ENCODE peak calls at places on chromosomes 12 and 14, in six cellular contexts. One of them, this sample, is unnamed.

GRCh38 chr12:75660107-75660530 is 148.7 kb upstream of the KRR1 start:
- DNase-seq in spleen: no peak
- DNase-seq in uterus: no peak
- DNase-seq in CD8-positive, alpha-beta T cell: no peak
- DNase-seq in AG10803: peak
- DNase-seq in neuronal stem cell: no peak
- DNase-seq in this sample: peak

GRCh38 chr14:35247777-35248475 is 44.3 kb upstream of the PSMA6 start:
- DNase-seq in spleen: no peak
- DNase-seq in uterus: no peak
- DNase-seq in CD8-positive, alpha-beta T cell: no peak
- DNase-seq in AG10803: no peak
- DNase-seq in neuronal stem cell: no peak
- DNase-seq in this sample: no peak

GRCh38 chr12:88299567-88300101 is 157.5 kb downstream of the TMTC3 start:
- DNase-seq in spleen: no peak
- DNase-seq in uterus: no peak
- DNase-seq in CD8-positive, alpha-beta T cell: no peak
- DNase-seq in AG10803: peak
- DNase-seq in neuronal stem cell: no peak
- DNase-seq in this sample: peak

GRCh38 chr14:73850940-73851339 is 691 bp upstream of the PTGR2 start:
- DNase-seq in spleen: no peak
- DNase-seq in uterus: no peak
- DNase-seq in CD8-positive, alpha-beta T cell: no peak
- DNase-seq in AG10803: peak
- DNase-seq in neuronal stem cell: no peak
- DNase-seq in this sample: no peak

GRCh38 chr12:23899434-23899833 is 50.0 kb downstream of the SOX5 start:
- DNase-seq in spleen: no peak
- DNase-seq in uterus: no peak
- DNase-seq in CD8-positive, alpha-beta T cell: no peak
- DNase-seq in AG10803: no peak
- DNase-seq in neuronal stem cell: no peak
- DNase-seq in this sample: no peak

GRCh38 chr14:25516838-25517237 is 466.9 kb upstream of the STXBP6 start:
- DNase-seq in spleen: no peak
- DNase-seq in uterus: no peak
- DNase-seq in CD8-positive, alpha-beta T cell: no peak
- DNase-seq in AG10803: no peak
- DNase-seq in neuronal stem cell: no peak
- DNase-seq in this sample: no peak

GRCh38 chr12:43723134-43723533 is 35.5 kb downstream of the PUS7L start:
- DNase-seq in spleen: no peak
- DNase-seq in uterus: no peak
- DNase-seq in CD8-positive, alpha-beta T cell: no peak
- DNase-seq in AG10803: no peak
- DNase-seq in neuronal stem cell: peak
- DNase-seq in this sample: no peak

GRCh38 chr12:105436636-105437035 is 106.1 kb downstream of the C12orf75 start:
- DNase-seq in spleen: no peak
- DNase-seq in uterus: no peak
- DNase-seq in CD8-positive, alpha-beta T cell: no peak
- DNase-seq in AG10803: no peak
- DNase-seq in neuronal stem cell: no peak
- DNase-seq in this sample: no peak

GRCh38 chr12:41661141-41661540 is 473.0 kb downstream of the PDZRN4 start:
- DNase-seq in spleen: no peak
- DNase-seq in uterus: no peak
- DNase-seq in CD8-positive, alpha-beta T cell: no peak
- DNase-seq in AG10803: no peak
- DNase-seq in neuronal stem cell: no peak
- DNase-seq in this sample: no peak

GRCh38 chr12:126617312-126617711 is 1552.1 kb downstream of the AACS start:
- DNase-seq in spleen: no peak
- DNase-seq in uterus: no peak
- DNase-seq in CD8-positive, alpha-beta T cell: no peak
- DNase-seq in AG10803: no peak
- DNase-seq in neuronal stem cell: no peak
- DNase-seq in this sample: no peak

GRCh38 chr14:35973770-35974169 is 147.6 kb downstream of the BRMS1L start:
- DNase-seq in spleen: no peak
- DNase-seq in uterus: no peak
- DNase-seq in CD8-positive, alpha-beta T cell: no peak
- DNase-seq in AG10803: no peak
- DNase-seq in neuronal stem cell: no peak
- DNase-seq in this sample: no peak

GRCh38 chr14:52473557-52473956 is 78.7 kb downstream of the TXNDC16 start:
- DNase-seq in spleen: no peak
- DNase-seq in uterus: no peak
- DNase-seq in CD8-positive, alpha-beta T cell: no peak
- DNase-seq in AG10803: peak
- DNase-seq in neuronal stem cell: no peak
- DNase-seq in this sample: no peak

GRCh38 chr12:77401480-77402105 is 336.2 kb upstream of the E2F7 start:
- DNase-seq in spleen: no peak
- DNase-seq in uterus: no peak
- DNase-seq in CD8-positive, alpha-beta T cell: no peak
- DNase-seq in AG10803: peak
- DNase-seq in neuronal stem cell: no peak
- DNase-seq in this sample: no peak
- H3K4me3 ChIP-seq in spleen: no peak
- H3K4me3 ChIP-seq in uterus: no peak
- H3K4me3 ChIP-seq in CD8-positive, alpha-beta T cell: no peak
- H3K4me3 ChIP-seq in AG10803: no peak
- H3K4me3 ChIP-seq in neuronal stem cell: no peak
- H3K4me3 ChIP-seq in this sample: no peak

GRCh38 chr12:56720696-56721615 is 4.1 kb downstream of the NACA start:
- DNase-seq in spleen: no peak
- DNase-seq in uterus: no peak
- DNase-seq in CD8-positive, alpha-beta T cell: no peak
- DNase-seq in AG10803: no peak
- DNase-seq in neuronal stem cell: no peak
- DNase-seq in this sample: no peak
- H3K4me3 ChIP-seq in spleen: no peak
- H3K4me3 ChIP-seq in uterus: no peak
- H3K4me3 ChIP-seq in CD8-positive, alpha-beta T cell: peak
- H3K4me3 ChIP-seq in AG10803: no peak
- H3K4me3 ChIP-seq in neuronal stem cell: no peak
- H3K4me3 ChIP-seq in this sample: no peak

DNA sequence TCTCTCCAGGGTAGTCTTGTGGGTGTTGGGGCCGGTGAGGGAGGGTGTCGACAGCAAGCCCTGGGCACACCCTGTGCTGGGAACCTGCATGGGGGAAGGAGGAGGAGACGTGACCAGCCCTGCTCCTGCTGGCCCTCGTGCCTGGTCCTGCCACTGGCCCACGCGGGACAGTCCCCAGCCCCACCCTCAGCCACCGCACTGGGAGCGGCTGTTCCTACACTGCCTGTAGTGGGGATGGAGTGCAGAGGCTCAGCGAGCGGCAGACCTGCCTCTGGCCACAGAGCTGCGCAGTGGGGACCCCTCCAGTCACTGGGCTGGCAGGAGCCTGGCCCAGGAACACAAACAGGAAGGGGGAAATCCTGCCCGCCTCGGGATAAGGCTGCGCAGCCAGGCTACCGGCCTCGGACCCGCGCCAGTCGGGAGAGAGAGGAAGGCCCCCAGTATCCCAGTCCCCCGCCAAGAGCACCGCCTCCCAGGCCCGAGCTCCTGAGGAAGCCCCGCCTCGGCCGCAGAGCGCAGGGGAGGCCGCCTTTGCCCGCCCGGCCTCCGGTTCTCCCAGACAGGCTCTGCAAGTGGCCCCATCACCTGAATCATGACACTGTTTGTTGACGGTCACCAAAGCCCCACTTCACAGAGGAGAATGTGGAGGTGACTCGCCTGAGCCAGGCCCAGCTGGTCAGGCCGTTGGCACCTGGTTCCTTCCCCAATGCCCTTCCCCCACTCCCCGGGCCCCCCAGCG is 10.6 kb downstream of the AHNAK2 start:
- DNase-seq in spleen: peak
- DNase-seq in uterus: peak
- DNase-seq in CD8-positive, alpha-beta T cell: no peak
- DNase-seq in AG10803: peak
- DNase-seq in neuronal stem cell: no peak
- DNase-seq in this sample: no peak
- H3K4me3 ChIP-seq in spleen: peak
- H3K4me3 ChIP-seq in uterus: peak
- H3K4me3 ChIP-seq in CD8-positive, alpha-beta T cell: no peak
- H3K4me3 ChIP-seq in AG10803: peak
- H3K4me3 ChIP-seq in neuronal stem cell: peak
- H3K4me3 ChIP-seq in this sample: peak

DNA sequence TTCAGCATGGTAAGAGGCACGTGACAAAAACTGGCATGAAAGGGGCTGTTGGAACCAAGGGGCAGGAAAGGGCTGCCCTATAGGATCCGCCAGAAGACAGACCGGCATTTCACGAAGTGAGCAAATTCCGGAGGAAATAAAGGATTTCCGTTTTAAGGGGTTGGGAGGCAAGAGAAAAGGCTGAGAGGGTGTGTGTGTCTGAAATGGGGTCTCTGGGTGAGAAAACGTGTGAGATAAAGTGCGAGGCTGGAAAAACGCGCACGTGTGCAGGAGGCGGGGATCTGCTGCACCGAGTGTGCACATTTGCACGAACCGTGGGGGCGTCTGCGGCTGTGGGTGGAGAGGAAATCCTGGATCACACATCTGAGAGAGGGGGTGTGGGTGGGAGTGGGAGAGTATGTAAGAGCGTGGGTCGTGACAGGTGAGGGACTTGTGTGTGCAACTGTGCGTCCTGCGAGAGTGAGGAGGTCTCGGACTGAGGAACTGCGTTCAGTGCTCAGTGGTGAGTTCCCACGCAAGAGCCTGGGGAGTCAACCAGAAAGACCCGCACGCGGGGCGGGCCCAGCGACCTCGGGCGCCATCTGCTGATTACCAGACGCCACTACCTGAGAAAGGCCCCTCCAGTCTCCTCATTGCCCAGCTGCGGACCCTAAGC is 37.0 kb upstream of the P2RX7 start:
- DNase-seq in spleen: peak
- DNase-seq in uterus: peak
- DNase-seq in CD8-positive, alpha-beta T cell: peak
- DNase-seq in AG10803: peak
- DNase-seq in neuronal stem cell: peak
- DNase-seq in this sample: no peak
- H3K4me3 ChIP-seq in spleen: peak
- H3K4me3 ChIP-seq in uterus: peak
- H3K4me3 ChIP-seq in CD8-positive, alpha-beta T cell: peak
- H3K4me3 ChIP-seq in AG10803: peak
- H3K4me3 ChIP-seq in neuronal stem cell: peak
- H3K4me3 ChIP-seq in this sample: peak

GRCh38 chr12:116525418-116526001 is 33.7 kb upstream of the MAP1LC3B2 start:
- DNase-seq in spleen: no peak
- DNase-seq in uterus: peak
- DNase-seq in CD8-positive, alpha-beta T cell: no peak
- DNase-seq in AG10803: peak
- DNase-seq in neuronal stem cell: no peak
- DNase-seq in this sample: peak
- H3K4me3 ChIP-seq in spleen: no peak
- H3K4me3 ChIP-seq in uterus: peak
- H3K4me3 ChIP-seq in CD8-positive, alpha-beta T cell: no peak
- H3K4me3 ChIP-seq in AG10803: peak
- H3K4me3 ChIP-seq in neuronal stem cell: no peak
- H3K4me3 ChIP-seq in this sample: peak

GRCh38 chr12:28096649-28097048 is 93.6 kb upstream of the CCDC91 start:
- DNase-seq in spleen: no peak
- DNase-seq in uterus: no peak
- DNase-seq in CD8-positive, alpha-beta T cell: no peak
- DNase-seq in AG10803: no peak
- DNase-seq in neuronal stem cell: no peak
- DNase-seq in this sample: no peak
- H3K4me3 ChIP-seq in spleen: no peak
- H3K4me3 ChIP-seq in uterus: no peak
- H3K4me3 ChIP-seq in CD8-positive, alpha-beta T cell: no peak
- H3K4me3 ChIP-seq in AG10803: no peak
- H3K4me3 ChIP-seq in neuronal stem cell: no peak
- H3K4me3 ChIP-seq in this sample: no peak

GRCh38 chr14:44384093-44384492 is 123.0 kb downstream of the FSCB start:
- DNase-seq in spleen: no peak
- DNase-seq in uterus: no peak
- DNase-seq in CD8-positive, alpha-beta T cell: no peak
- DNase-seq in AG10803: no peak
- DNase-seq in neuronal stem cell: no peak
- DNase-seq in this sample: no peak

GRCh38 chr14:44385906-44386305 is 121.2 kb downstream of the FSCB start:
- DNase-seq in spleen: no peak
- DNase-seq in uterus: no peak
- DNase-seq in CD8-positive, alpha-beta T cell: no peak
- DNase-seq in AG10803: no peak
- DNase-seq in neuronal stem cell: no peak
- DNase-seq in this sample: no peak
- H3K4me3 ChIP-seq in spleen: no peak
- H3K4me3 ChIP-seq in uterus: no peak
- H3K4me3 ChIP-seq in CD8-positive, alpha-beta T cell: no peak
- H3K4me3 ChIP-seq in AG10803: no peak
- H3K4me3 ChIP-seq in neuronal stem cell: no peak
- H3K4me3 ChIP-seq in this sample: no peak

DNA sequence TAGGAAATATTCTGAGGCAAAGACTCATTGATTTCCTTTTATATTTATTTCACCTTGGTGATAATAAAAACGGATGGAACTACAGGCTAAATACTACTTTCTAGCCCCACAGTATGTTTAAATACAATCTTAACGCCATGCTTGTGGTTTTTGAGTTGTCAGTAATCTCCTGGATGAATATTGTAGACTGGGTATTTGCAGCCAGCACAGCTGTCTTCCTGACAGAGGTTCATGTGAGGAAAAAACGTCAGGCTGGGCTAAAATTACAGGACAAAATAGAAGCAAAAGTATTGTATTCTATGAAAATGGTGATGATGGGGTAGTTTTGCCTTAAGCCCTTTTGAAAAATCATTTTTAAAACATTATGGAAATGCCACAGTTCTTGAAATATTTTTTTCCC is 140.9 kb downstream of the CCDC91 start:
- DNase-seq in spleen: no peak
- DNase-seq in uterus: no peak
- DNase-seq in CD8-positive, alpha-beta T cell: no peak
- DNase-seq in AG10803: no peak
- DNase-seq in neuronal stem cell: no peak
- DNase-seq in this sample: no peak
- H3K4me3 ChIP-seq in spleen: no peak
- H3K4me3 ChIP-seq in uterus: no peak
- H3K4me3 ChIP-seq in CD8-positive, alpha-beta T cell: no peak
- H3K4me3 ChIP-seq in AG10803: no peak
- H3K4me3 ChIP-seq in neuronal stem cell: no peak
- H3K4me3 ChIP-seq in this sample: no peak

DNA sequence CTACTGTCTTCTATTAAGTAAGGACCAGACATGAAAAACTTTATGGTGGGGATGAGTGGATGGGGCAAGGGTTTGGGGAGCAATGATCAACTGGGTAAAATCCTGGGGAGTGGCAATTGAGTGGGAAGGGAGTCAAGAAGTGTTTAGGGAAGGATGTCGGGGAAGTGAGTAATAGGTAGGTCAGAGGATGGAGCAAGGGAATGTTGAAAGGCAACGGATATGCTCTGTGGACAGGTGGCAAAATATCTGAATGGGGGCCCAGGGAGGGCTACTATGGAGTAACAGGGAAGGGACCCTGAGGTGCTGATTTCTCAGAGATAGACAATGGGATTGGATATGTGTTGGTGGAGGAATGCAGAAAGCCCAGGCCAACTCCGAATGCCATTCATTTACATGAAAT is 21.4 kb upstream of the FOS start:
- DNase-seq in spleen: no peak
- DNase-seq in uterus: no peak
- DNase-seq in CD8-positive, alpha-beta T cell: no peak
- DNase-seq in AG10803: no peak
- DNase-seq in neuronal stem cell: no peak
- DNase-seq in this sample: no peak
- H3K4me3 ChIP-seq in spleen: no peak
- H3K4me3 ChIP-seq in uterus: no peak
- H3K4me3 ChIP-seq in CD8-positive, alpha-beta T cell: no peak
- H3K4me3 ChIP-seq in AG10803: no peak
- H3K4me3 ChIP-seq in neuronal stem cell: no peak
- H3K4me3 ChIP-seq in this sample: no peak